ENCODE peak calls at places on chromosomes 1 and 21, in ten cellular contexts. Z, L, H, V, U, J, G, T, E and S are unnamed samples.

GRCh38 chr1:222413436-222413835 is 134.5 kb downstream of the HHIPL2 start:
- DNase-seq in Z (no peak), L (no peak), H (no peak), V (no peak), U (no peak), J (no peak), G (no peak), T (no peak), E (no peak), S (no peak)

GRCh38 chr1:185343306-185343705 is 26.3 kb upstream of the IVNS1ABP start:
- DNase-seq in Z (no peak), L (no peak), H (no peak), V (no peak), U (no peak), J (no peak), G (no peak), T (no peak), E (no peak), S (no peak)

GRCh38 chr1:154784924-154785531 is 85.1 kb downstream of the KCNN3 start:
- DNase-seq in Z (no peak), L (peak; percentile 93), H (no peak), V (no peak), U (no peak), J (no peak), G (no peak), T (no peak), E (no peak), S (no peak)

GRCh38 chr1:11156958-11157357 is 32.2 kb upstream of the ANGPTL7 start:
- DNase-seq in Z (no peak), L (no peak), H (no peak), V (no peak), U (no peak), J (no peak), G (no peak), T (no peak), E (no peak), S (no peak)

GRCh38 chr1:33365560-33365997 is 44.7 kb upstream of the A3GALT2 start:
- DNase-seq in Z (no peak), L (no peak), H (no peak), V (peak; percentile 57), U (no peak), J (no peak), G (no peak), T (no peak), E (no peak), S (peak; percentile 64)

GRCh38 chr1:86156571-86157455 is at the start of gene COL24A1:
- DNase-seq in Z (peak; percentile 89), L (peak; percentile 24), H (peak; percentile 54), V (peak; percentile 87), U (peak; percentile 48), J (no peak), G (peak; percentile 30), T (no peak), E (peak; percentile 73), S (peak; percentile 56)

GRCh38 chr1:110056776-110057175 is 13.7 kb downstream of the ALX3 start:
- DNase-seq in Z (no peak), L (no peak), H (no peak), V (no peak), U (no peak), J (no peak), G (no peak), T (no peak), E (no peak), S (peak; percentile 85)

GRCh38 chr1:198423701-198424100 is 116.8 kb downstream of the ATP6V1G3 start:
- DNase-seq in Z (peak; percentile 30), L (no peak), H (no peak), V (no peak), U (no peak), J (no peak), G (no peak), T (no peak), E (no peak), S (no peak)

GRCh38 chr1:2046225-2046917 is 3.8 kb upstream of the PRKCZ start:
- DNase-seq in Z (peak; percentile 94), L (peak; percentile 21), H (peak; percentile 76), V (peak; percentile 84), U (peak; percentile 92), J (no peak), G (no peak), T (no peak), E (no peak), S (peak; percentile 2)

GRCh38 chr1:162291000-162291399 is 85.7 kb downstream of the SPATA46 start:
- DNase-seq in Z (no peak), L (peak; percentile 17), H (no peak), V (no peak), U (no peak), J (no peak), G (no peak), T (no peak), E (no peak), S (no peak)

GRCh38 chr1:22613226-22613918 is 23.1 kb upstream of the C1QA start:
- DNase-seq in Z (no peak), L (no peak), H (no peak), V (no peak), U (peak; percentile 69), J (no peak), G (no peak), T (no peak), E (no peak), S (no peak)

GRCh38 chr1:174818951-174819350 is 180.8 kb upstream of the CACYBP start:
- DNase-seq in Z (no peak), L (no peak), H (no peak), V (no peak), U (no peak), J (no peak), G (no peak), T (no peak), E (no peak), S (peak; percentile 37)

GRCh38 chr1:180800945-180801344 is 111.8 kb upstream of the KIAA1614 start:
- DNase-seq in Z (no peak), L (no peak), H (no peak), V (no peak), U (no peak), J (no peak), G (no peak), T (no peak), E (no peak), S (no peak)

GRCh38 chr1:2528966-2529750 is 905 bp downstream of the HES5 start:
- DNase-seq in Z (peak; percentile 73), L (no peak), H (no peak), V (peak; percentile 76), U (no peak), J (no peak), G (peak; percentile 43), T (no peak), E (no peak), S (no peak)

GRCh38 chr1:179104851-179105250 is 23.0 kb downstream of the TOR3A start:
- DNase-seq in Z (no peak), L (no peak), H (no peak), V (no peak), U (no peak), J (no peak), G (no peak), T (no peak), E (no peak), S (no peak)

GRCh38 chr1:179108644-179109043 is 26.8 kb downstream of the TOR3A start:
- DNase-seq in Z (no peak), L (no peak), H (no peak), V (no peak), U (no peak), J (no peak), G (no peak), T (no peak), E (no peak), S (no peak)

GRCh38 chr1:179103999-179104398 is 22.1 kb downstream of the TOR3A start:
- DNase-seq in Z (no peak), L (no peak), H (no peak), V (no peak), U (no peak), J (no peak), G (no peak), T (no peak), E (no peak), S (no peak)

GRCh38 chr1:179107706-179108629 is 26.1 kb downstream of the TOR3A start:
- DNase-seq in Z (no peak), L (no peak), H (no peak), V (no peak), U (no peak), J (no peak), G (no peak), T (no peak), E (no peak), S (no peak)

DNA sequence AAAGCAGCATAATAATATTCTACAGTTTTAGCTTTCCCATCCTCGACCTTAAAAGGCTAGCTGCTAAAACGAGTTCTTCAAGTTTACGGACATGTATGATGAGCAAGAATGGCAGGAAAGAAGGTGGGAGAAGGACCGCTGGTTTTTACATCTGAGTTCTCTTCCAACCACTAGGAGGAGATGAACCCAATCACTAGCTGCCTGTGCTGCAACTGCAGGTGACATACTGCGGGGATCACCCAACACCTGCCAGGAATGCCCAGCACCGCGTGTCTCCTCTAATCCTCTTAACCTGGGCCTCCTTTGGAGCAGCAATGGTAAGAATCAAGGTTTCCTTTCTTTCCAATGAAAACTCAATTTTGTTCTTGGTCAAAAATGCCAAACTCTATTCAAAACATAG is 23.5 kb downstream of the TOR3A start:
- DNase-seq in Z (peak; percentile 81), L (no peak), H (no peak), V (peak; percentile 41), U (peak; percentile 86), J (no peak), G (no peak), T (no peak), E (no peak), S (no peak)
- TF ChIP-seq CTCF in Z (peak; percentile 79), L (peak; percentile 13), H (no peak), V (peak; percentile 54), U (peak; percentile 89), J (no peak), G (peak; percentile 44), T (peak; percentile 3), E (no peak), S (peak; percentile 43)

GRCh38 chr1:40944326-40944725 is 35.2 kb upstream of the CTPS1 start:
- DNase-seq in Z (no peak), L (peak; percentile 68), H (no peak), V (no peak), U (no peak), J (no peak), G (no peak), T (no peak), E (no peak), S (peak; percentile 91)
- TF ChIP-seq CTCF in Z (no peak), L (no peak), H (no peak), V (no peak), U (no peak), J (no peak), G (no peak), T (no peak), E (no peak), S (peak; percentile 19)

GRCh38 chr21:20877976-20878375 is 120.2 kb upstream of the NCAM2 start:
- DNase-seq in Z (no peak), L (no peak), H (no peak), V (no peak), U (no peak), J (no peak), G (no peak), T (no peak), E (no peak), S (no peak)
- TF ChIP-seq CTCF in Z (no peak), L (no peak), H (no peak), V (no peak), U (no peak), J (no peak), G (no peak), T (no peak), E (no peak), S (no peak)

DNA sequence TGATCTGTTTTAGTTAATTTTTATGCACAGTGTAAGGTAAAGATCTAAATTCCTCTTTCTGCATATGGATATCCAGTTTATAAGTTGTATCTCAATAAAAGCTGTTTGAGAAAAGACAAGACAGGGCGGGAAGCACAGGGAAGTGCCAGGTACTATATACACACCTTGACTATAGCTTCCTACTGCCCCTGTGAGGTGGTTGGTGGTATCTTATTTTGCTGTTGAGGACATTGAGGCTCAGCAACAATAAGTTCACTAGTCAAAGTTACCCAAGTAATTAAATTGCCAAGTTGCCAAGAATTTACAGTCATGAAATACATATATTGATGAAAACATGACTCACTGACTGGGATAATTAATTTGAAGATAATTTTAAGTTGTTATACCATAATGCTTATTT is 109.1 kb downstream of the CD247 start:
- DNase-seq in Z (no peak), L (no peak), H (no peak), V (no peak), U (no peak), J (no peak), G (no peak), T (no peak), E (no peak), S (no peak)
- TF ChIP-seq CTCF in Z (peak; percentile 65), L (no peak), H (no peak), V (peak; percentile 32), U (no peak), J (no peak), G (no peak), T (no peak), E (no peak), S (no peak)